ENCODE peak calls at places on chromosome 5, in ten cellular contexts. G, E, F, X, J, A, Z, Y, Q and U are unnamed samples. For H3K4me1, the result is how much of the 10 kb centered on the place peaks cover.

GRCh38 chr5:7754997-7755596 is 95.8 kb downstream of the CFAP90 start:
- DNase-seq in E (peak), Y (peak), X (peak), J (peak), G (peak), A (peak), Z (no peak), F (peak), Q (peak), U (peak)

GRCh38 chr5:28512648-28513047 is 1474.3 kb upstream of the CDH9 start:
- DNase-seq in F (no peak), E (no peak), Y (no peak), X (no peak), G (no peak), Q (no peak), J (no peak), A (no peak), Z (no peak), U (no peak)

GRCh38 chr5:54845567-54845941 is 139.8 kb downstream of the ESM1 start:
- DNase-seq in Y (peak), G (no peak), J (no peak), Z (no peak), X (peak), E (no peak), F (no peak), A (no peak), Q (no peak), U (no peak)

GRCh38 chr5:135644196-135644766 is 65.5 kb upstream of the CXCL14 start:
- DNase-seq in F (no peak), A (no peak), J (no peak), Y (no peak), Z (no peak), X (no peak), Q (no peak), E (no peak), G (no peak), U (no peak)

GRCh38 chr5:107817436-107817835 is 146.7 kb upstream of the EFNA5 start:
- DNase-seq in F (no peak), Z (no peak), Y (no peak), Q (no peak), X (no peak), E (no peak), A (no peak), J (no peak), G (no peak), U (no peak)

GRCh38 chr5:176743828-176744583 is 66.4 kb upstream of the UNC5A start:
- DNase-seq in Z (no peak), Y (peak), E (no peak), G (no peak), F (no peak), X (no peak), A (peak), J (no peak), Q (no peak), U (no peak)

GRCh38 chr5:55934117-55934613 is 60.6 kb downstream of the IL6ST start:
- DNase-seq in G (no peak), Z (no peak), X (peak), F (peak), J (peak), Y (no peak), E (peak), Q (no peak), A (no peak), U (no peak)

GRCh38 chr5:128062172-128062746 is 21.3 kb upstream of the SLC12A2 start:
- DNase-seq in J (no peak), Y (no peak), E (no peak), Z (no peak), X (peak), F (no peak), A (no peak), Q (no peak), G (peak), U (no peak)

GRCh38 chr5:1281038-1281882 is 13.6 kb downstream of the TERT start:
- DNase-seq in J (no peak), G (no peak), Z (no peak), E (no peak), Y (no peak), A (no peak), Q (no peak), F (no peak), X (no peak), U (no peak)

GRCh38 chr5:115507682-115508081 is 36.9 kb downstream of the FEM1C start:
- DNase-seq in F (no peak), E (no peak), Z (no peak), J (no peak), G (no peak), A (no peak), X (no peak), Q (no peak), Y (no peak), U (no peak)

GRCh38 chr5:35246928-35247644 is 16.8 kb upstream of the PRLR start:
- DNase-seq in Z (no peak), F (no peak), X (peak), Y (no peak), E (peak), G (peak), Q (peak), A (peak), J (no peak), U (no peak)

GRCh38 chr5:114977979-114978573 is 191.6 kb downstream of the TRIM36 start:
- DNase-seq in J (no peak), G (no peak), F (no peak), Q (no peak), Y (no peak), Z (no peak), E (no peak), X (no peak), A (no peak), U (no peak)

GRCh38 chr5:75034137-75034739 is 18.1 kb downstream of the GCNT4 start:
- DNase-seq in X (no peak), E (peak), Q (no peak), A (no peak), Z (peak), J (no peak), G (peak), F (no peak), Y (no peak), U (no peak)

GRCh38 chr5:177604116-177604521 is 4.2 kb downstream of the B4GALT7 start:
- DNase-seq in Q (no peak), G (no peak), A (no peak), Y (no peak), Z (no peak), E (peak), X (no peak), F (no peak), J (no peak), U (no peak)

GRCh38 chr5:170403675-170404074 is 14.5 kb upstream of the KCNMB1 start:
- DNase-seq in Y (peak), F (no peak), G (no peak), Z (no peak), E (no peak), A (no peak), Q (no peak), J (no peak), X (no peak), U (no peak)

GRCh38 chr5:125499969-125500368 is 753.5 kb upstream of the ZNF608 start:
- DNase-seq in E (no peak), Y (no peak), Q (no peak), G (no peak), J (no peak), X (no peak), F (no peak), Z (no peak), A (no peak), U (no peak)

DNA sequence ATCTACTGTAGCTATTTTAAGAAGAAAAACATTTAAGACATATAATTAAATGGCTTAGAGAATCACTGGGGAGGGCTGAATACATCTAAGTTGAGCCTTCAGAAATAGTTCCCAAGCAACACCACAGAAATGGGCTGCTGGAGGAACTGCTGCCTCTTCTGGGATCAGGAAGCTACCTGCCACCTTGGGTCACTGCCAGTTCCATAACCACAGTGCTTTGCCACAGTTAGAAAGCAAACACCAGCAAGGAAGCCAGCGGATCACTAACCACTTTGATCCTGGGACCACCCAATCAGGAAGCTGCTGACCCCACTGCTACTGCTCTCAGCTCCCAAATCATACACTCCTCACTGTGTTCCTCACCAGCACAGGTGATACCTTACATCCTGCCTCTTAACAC is 347.0 kb downstream of the DEPDC1B start:
- DNase-seq in F (no peak), A (no peak), X (no peak), Y (no peak), G (peak), Q (no peak), J (no peak), E (peak), Z (no peak), U (no peak)
- H3K27ac ChIP-seq in F (no peak), A (no peak), X (no peak), Y (no peak), G (no peak), Q (no peak), J (no peak), E (peak), Z (no peak), U (no peak)

DNA sequence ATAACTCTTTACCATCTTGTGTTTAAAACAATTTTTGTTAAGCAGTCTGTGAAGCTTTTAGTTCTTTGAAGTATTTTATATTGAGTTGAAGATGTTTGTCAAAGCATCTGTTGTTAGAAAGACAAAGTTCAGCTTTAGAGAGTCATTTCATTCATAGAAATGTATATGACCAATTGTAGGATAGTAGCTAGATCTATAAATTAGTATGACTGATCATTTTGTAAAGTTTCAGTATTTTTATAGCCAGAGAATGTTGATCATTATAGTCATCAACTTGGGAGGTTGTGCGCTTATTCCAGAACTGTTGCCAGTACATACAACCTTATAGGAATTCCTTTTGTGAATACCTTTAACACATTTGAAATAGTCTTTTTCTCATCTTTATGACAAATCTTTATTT is 5.2 kb downstream of the NIPBL start:
- DNase-seq in Q (no peak), Y (no peak), G (no peak), A (no peak), F (no peak), X (no peak), J (no peak), E (no peak), Z (no peak), U (no peak)
- H3K4me1 ChIP-seq in Q (under half), Y (under half), G (under half), A (half or more), F (under half), X (under half), J (under half), E (half or more), Z (half or more), U (under half)

GRCh38 chr5:4182144-4182543 is 586.5 kb downstream of the IRX1 start:
- DNase-seq in Y (no peak), F (no peak), J (no peak), Z (no peak), X (no peak), G (no peak), E (no peak), A (no peak), Q (no peak), U (no peak)
- H3K27ac ChIP-seq in Y (no peak), F (no peak), J (no peak), Z (no peak), X (no peak), G (no peak), E (no peak), A (no peak), Q (no peak), U (no peak)

GRCh38 chr5:150146235-150146634 is 9.4 kb downstream of the PDGFRB start:
- DNase-seq in Z (no peak), J (no peak), A (no peak), Y (no peak), F (no peak), X (no peak), E (no peak), Q (no peak), G (no peak), U (no peak)

GRCh38 chr5:150149618-150150017 is 6.0 kb downstream of the PDGFRB start:
- DNase-seq in F (no peak), E (no peak), G (no peak), J (no peak), A (no peak), Z (no peak), Q (no peak), X (no peak), Y (no peak), U (no peak)

GRCh38 chr5:150147580-150148407 is 7.9 kb downstream of the PDGFRB start:
- DNase-seq in Y (no peak), A (peak), F (no peak), G (no peak), Z (no peak), Q (peak), J (no peak), X (no peak), E (no peak), U (no peak)

GRCh38 chr5:150146862-150147579 is 8.6 kb downstream of the PDGFRB start:
- DNase-seq in Q (peak), E (no peak), A (no peak), Y (no peak), G (no peak), J (no peak), F (no peak), Z (no peak), X (no peak), U (no peak)

GRCh38 chr5:150148408-150148927 is 7.2 kb downstream of the PDGFRB start:
- DNase-seq in J (no peak), F (no peak), X (no peak), E (no peak), G (no peak), A (peak), Q (no peak), Z (no peak), Y (no peak), U (no peak)
- H3K4me1 ChIP-seq in J (under half), F (under half), X (half or more), E (under half), G (under half), A (half or more), Q (under half), Z (under half), Y (under half), U (under half)

GRCh38 chr5:109844695-109845094 is 155.0 kb downstream of the MAN2A1 start:
- DNase-seq in A (no peak), E (no peak), G (no peak), Y (no peak), J (no peak), Z (no peak), F (no peak), Q (no peak), X (peak), U (no peak)
- H3K27ac ChIP-seq in A (no peak), E (no peak), G (no peak), Y (no peak), J (no peak), Z (no peak), F (no peak), Q (no peak), X (no peak), U (no peak)